ENCODE peak calls at places on chromosomes 13 and 19, in six cellular contexts. W is osteoblast; P is A549; K is CD8-positive, alpha-beta T cell; F is Peyer's patch; L is DND-41. A is an unnamed sample. For H3K4me1, the result is how much of the 10 kb centered on the place peaks cover.

GRCh38 chr13:51684076-51684475 is 99.8 kb downstream of the WDFY2 start:
- DNase-seq in W (peak), P (no peak), K (no peak), F (no peak), L (no peak), A (no peak)

GRCh38 chr19:30224689-30225606 is 147.2 kb upstream of the ZNF536 start:
- DNase-seq in W (peak), P (peak), K (no peak), F (no peak), L (no peak), A (no peak)

GRCh38 chr19:3463959-3464796 is 16.1 kb downstream of the SMIM24 start:
- DNase-seq in W (peak), P (no peak), K (no peak), F (no peak), L (no peak), A (no peak)

GRCh38 chr19:51784922-51785690 is 9.9 kb upstream of the FPR3 start:
- DNase-seq in W (no peak), P (no peak), K (no peak), F (no peak), L (no peak), A (no peak)

GRCh38 chr19:51702103-51702753 is 9.1 kb downstream of the SPACA6 start:
- DNase-seq in W (peak), P (peak), K (no peak), F (peak), L (no peak), A (no peak)

GRCh38 chr13:32969516-32969941 is 46.7 kb upstream of the KL start:
- DNase-seq in W (peak), P (no peak), K (no peak), F (no peak), L (no peak), A (no peak)

GRCh38 chr19:15583346-15583745 is 31.7 kb upstream of the CYP4F8 start:
- DNase-seq in W (no peak), P (no peak), K (no peak), F (no peak), L (no peak), A (no peak)

GRCh38 chr13:26502826-26503225 is 54.7 kb upstream of the WASF3 start:
- DNase-seq in W (peak), P (no peak), K (no peak), F (no peak), L (no peak), A (no peak)

GRCh38 chr19:58364127-58364526 is 1.6 kb upstream of the ZNF497 start:
- DNase-seq in W (peak), P (no peak), K (no peak), F (no peak), L (no peak), A (no peak)

GRCh38 chr13:40668335-40668734 is 1.9 kb upstream of the FOXO1 start:
- DNase-seq in W (peak), P (peak), K (peak), F (peak), L (peak), A (peak)

GRCh38 chr19:17915940-17916593 is 16.7 kb upstream of the CCDC124 start:
- DNase-seq in W (no peak), P (peak), K (no peak), F (no peak), L (no peak), A (no peak)

GRCh38 chr13:79659161-79659560 is 178.2 kb downstream of the NDFIP2 start:
- DNase-seq in W (no peak), P (no peak), K (no peak), F (no peak), L (no peak), A (no peak)

GRCh38 chr13:80340643-80341097 is 256 bp downstream of the SPRY2 start:
- DNase-seq in W (no peak), P (peak), K (no peak), F (no peak), L (peak), A (no peak)

GRCh38 chr13:48859168-48860105 is 116.3 kb upstream of the FNDC3A start:
- DNase-seq in W (no peak), P (no peak), K (no peak), F (no peak), L (no peak), A (no peak)

GRCh38 chr19:3233831-3234230 is 9.4 kb downstream of the CELF5 start:
- DNase-seq in W (no peak), P (no peak), K (no peak), F (no peak), L (no peak), A (no peak)

GRCh38 chr13:21338651-21339278 is 120.3 kb downstream of the ZDHHC20 start:
- DNase-seq in W (no peak), P (no peak), K (no peak), F (no peak), L (no peak), A (no peak)

GRCh38 chr13:49932066-49932465 is 4.1 kb downstream of the SPRYD7 start:
- DNase-seq in W (no peak), P (no peak), K (no peak), F (no peak), L (no peak), A (no peak)

GRCh38 chr13:36000028-36000427 is 131.2 kb downstream of the DCLK1 start:
- DNase-seq in W (no peak), P (no peak), K (no peak), F (no peak), L (no peak), A (no peak)

GRCh38 chr19:7823902-7824301 is 6.1 kb upstream of the EVI5L start:
- DNase-seq in W (no peak), P (no peak), K (no peak), F (no peak), L (no peak), A (no peak)

GRCh38 chr19:43574424-43575155 is 737 bp downstream of the XRCC1 start:
- DNase-seq in W (peak), P (no peak), K (no peak), F (no peak), L (no peak), A (no peak)

GRCh38 chr19:19866599-19867248 is 1.0 kb downstream of the ZNF253 start:
- DNase-seq in W (peak), P (no peak), K (peak), F (peak), L (peak), A (peak)

GRCh38 chr19:41305923-41306322 is 4.0 kb upstream of the CCDC97 start:
- DNase-seq in W (no peak), P (no peak), K (no peak), F (no peak), L (no peak), A (no peak)

GRCh38 chr19:28485300-28485699 is 727.7 kb downstream of the UQCRFS1 start:
- DNase-seq in W (no peak), P (no peak), K (no peak), F (no peak), L (no peak), A (no peak)

GRCh38 chr13:111383591-111384440 is 63.4 kb downstream of the TEX29 start:
- DNase-seq in W (no peak), P (no peak), K (no peak), F (no peak), L (no peak), A (no peak)

GRCh38 chr13:41050041-41050440 is 11.3 kb upstream of the WBP4 start:
- DNase-seq in W (no peak), P (no peak), K (no peak), F (no peak), L (no peak), A (no peak)

GRCh38 chr13:48783181-48783630 is 129.5 kb downstream of the CYSLTR2 start:
- DNase-seq in W (no peak), P (peak), K (no peak), F (peak), L (peak), A (no peak)

GRCh38 chr13:109816979-109817275 is 30.5 kb upstream of the IRS2 start:
- DNase-seq in W (no peak), P (no peak), K (no peak), F (no peak), L (no peak), A (no peak)

GRCh38 chr13:30143671-30144400 is 163.5 kb downstream of the KATNAL1 start:
- DNase-seq in W (peak), P (no peak), K (no peak), F (no peak), L (no peak), A (peak)

GRCh38 chr19:40445637-40445944 is 1.5 kb upstream of the SERTAD3 start:
- DNase-seq in W (no peak), P (no peak), K (no peak), F (no peak), L (no peak), A (no peak)

GRCh38 chr19:41882568-41883462 is at the start of gene ARHGEF1:
- DNase-seq in W (peak), P (no peak), K (peak), F (peak), L (peak), A (peak)

GRCh38 chr13:38202730-38203129 is 146.9 kb upstream of the UFM1 start:
- DNase-seq in W (no peak), P (no peak), K (no peak), F (no peak), L (no peak), A (no peak)

GRCh38 chr19:3366104-3366760 is at the start of gene NFIC:
- DNase-seq in W (peak), P (peak), K (no peak), F (peak), L (peak), A (no peak)

GRCh38 chr13:51269039-51269438 is 46.8 kb downstream of the FAM124A start:
- DNase-seq in W (no peak), P (no peak), K (no peak), F (no peak), L (no peak), A (no peak)

GRCh38 chr13:21106089-21106488 is 44.7 kb upstream of the LATS2 start:
- DNase-seq in W (peak), P (no peak), K (no peak), F (no peak), L (no peak), A (no peak)

GRCh38 chr19:57466489-57466888 is 9.5 kb upstream of the VN1R1 start:
- DNase-seq in W (no peak), P (no peak), K (no peak), F (no peak), L (no peak), A (no peak)

GRCh38 chr19:10431254-10431942 is 11.1 kb downstream of the PDE4A start:
- DNase-seq in W (peak), P (no peak), K (no peak), F (peak), L (peak), A (no peak)

GRCh38 chr19:51651216-51651846 is 4.7 kb upstream of the SIGLEC14 start:
- DNase-seq in W (no peak), P (no peak), K (no peak), F (peak), L (no peak), A (no peak)

GRCh38 chr13:114099918-114100445 is 32.4 kb downstream of the RASA3 start:
- DNase-seq in W (peak), P (peak), K (no peak), F (no peak), L (no peak), A (peak)
- H3K4me1 ChIP-seq in W (under half), P (under half), K (half or more), F (under half), L (under half), A (under half)

GRCh38 chr19:38687837-38688378 is 40.5 kb downstream of the ACTN4 start:
- DNase-seq in W (peak), P (no peak), K (no peak), F (no peak), L (no peak), A (no peak)
- H3K4me1 ChIP-seq in W (half or more), P (half or more), K (under half), F (under half), L (under half), A (under half)

GRCh38 chr19:14555918-14556661 is 15.8 kb downstream of the NDUFB7 start:
- DNase-seq in W (peak), P (no peak), K (no peak), F (no peak), L (no peak), A (no peak)

GRCh38 chr19:14553939-14554243 is 18.0 kb downstream of the NDUFB7 start:
- DNase-seq in W (peak), P (no peak), K (no peak), F (no peak), L (no peak), A (no peak)

GRCh38 chr19:14554382-14554812 is 17.5 kb downstream of the NDUFB7 start:
- DNase-seq in W (peak), P (no peak), K (no peak), F (no peak), L (no peak), A (no peak)

GRCh38 chr19:14550201-14550754 is 20.9 kb downstream of the TECR start:
- DNase-seq in W (peak), P (no peak), K (no peak), F (no peak), L (no peak), A (no peak)

DNA sequence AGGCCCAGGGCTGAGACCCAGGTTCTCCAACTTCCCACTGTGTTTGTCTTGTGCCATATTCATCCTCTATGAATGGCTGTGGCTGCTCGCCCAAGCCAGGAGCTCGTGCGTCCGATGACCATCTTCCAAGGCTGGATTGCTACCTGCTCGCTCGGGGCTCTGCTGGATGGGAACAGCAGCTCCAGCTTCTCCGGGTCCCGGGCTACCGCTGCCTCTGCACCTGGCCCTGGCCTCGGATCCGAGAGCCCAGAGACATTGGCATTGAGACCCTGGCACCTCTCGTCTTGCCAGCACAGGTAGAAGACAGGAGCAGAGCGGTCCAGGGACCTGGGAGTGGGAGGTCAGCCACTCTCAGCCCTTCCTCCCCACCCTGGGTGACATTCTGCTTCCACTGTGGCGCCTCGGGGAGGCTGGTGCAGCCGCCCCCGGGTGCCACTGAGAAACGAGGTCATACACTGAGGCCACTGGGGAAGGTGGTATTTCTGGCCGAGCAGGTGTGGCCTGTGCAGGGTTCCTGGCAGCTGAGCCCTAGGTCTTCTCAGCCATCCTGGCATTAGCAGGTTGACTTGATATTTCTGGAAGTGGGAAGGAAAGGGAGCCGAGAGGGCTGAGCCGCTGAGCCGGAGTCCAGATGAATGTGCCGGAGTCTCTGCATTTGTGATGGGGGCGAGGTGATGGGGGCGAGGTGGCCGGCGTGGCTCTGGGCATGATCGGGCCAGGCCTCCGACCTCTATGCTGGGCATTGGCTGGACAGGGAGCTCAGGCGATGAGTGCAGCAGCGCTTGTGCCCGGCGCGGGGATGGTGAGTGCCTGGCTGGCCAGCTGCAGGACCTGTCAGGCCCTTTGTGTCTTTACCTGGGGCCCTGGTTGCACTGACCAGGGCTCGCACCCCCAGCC is 18.6 kb downstream of the NDUFB7 start:
- DNase-seq in W (peak), P (no peak), K (no peak), F (no peak), L (no peak), A (no peak)
- H3K4me1 ChIP-seq in W (under half), P (under half), K (half or more), F (under half), L (under half), A (under half)

GRCh38 chr19:44754743-44755066 is 6.2 kb downstream of the BCL3 start:
- DNase-seq in W (peak), P (no peak), K (no peak), F (no peak), L (no peak), A (no peak)

GRCh38 chr19:44752123-44752815 is 3.8 kb downstream of the BCL3 start:
- DNase-seq in W (no peak), P (peak), K (no peak), F (no peak), L (no peak), A (no peak)

GRCh38 chr19:44753932-44754742 is 5.6 kb downstream of the BCL3 start:
- DNase-seq in W (peak), P (peak), K (peak), F (peak), L (peak), A (peak)

GRCh38 chr19:44752816-44753618 is 4.5 kb downstream of the BCL3 start:
- DNase-seq in W (peak), P (peak), K (peak), F (peak), L (peak), A (peak)

DNA sequence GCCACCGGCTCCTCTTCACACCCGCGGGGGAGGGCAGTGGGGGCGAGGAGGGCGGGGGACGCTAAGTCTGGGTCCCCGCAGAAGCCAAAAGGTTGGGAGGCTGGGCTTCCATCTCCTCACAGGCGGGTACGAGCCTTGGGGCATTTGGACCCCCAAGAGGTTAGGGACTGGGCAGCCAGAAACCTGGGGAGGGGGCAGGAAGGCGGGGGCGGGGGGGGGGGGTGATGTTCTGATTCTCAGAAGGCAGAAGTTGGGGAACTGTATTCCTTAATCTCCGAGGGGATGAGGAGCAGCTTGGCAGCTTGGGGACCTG is 5.1 kb downstream of the BCL3 start:
- DNase-seq in W (no peak), P (no peak), K (peak), F (no peak), L (no peak), A (no peak)
- H3K4me1 ChIP-seq in W (half or more), P (half or more), K (half or more), F (under half), L (under half), A (under half)

GRCh38 chr19:1103691-1104451 is at the start of gene GPX4:
- DNase-seq in W (peak), P (peak), K (peak), F (peak), L (peak), A (peak)
- H3K4me1 ChIP-seq in W (under half), P (half or more), K (under half), F (under half), L (under half), A (under half)

DNA sequence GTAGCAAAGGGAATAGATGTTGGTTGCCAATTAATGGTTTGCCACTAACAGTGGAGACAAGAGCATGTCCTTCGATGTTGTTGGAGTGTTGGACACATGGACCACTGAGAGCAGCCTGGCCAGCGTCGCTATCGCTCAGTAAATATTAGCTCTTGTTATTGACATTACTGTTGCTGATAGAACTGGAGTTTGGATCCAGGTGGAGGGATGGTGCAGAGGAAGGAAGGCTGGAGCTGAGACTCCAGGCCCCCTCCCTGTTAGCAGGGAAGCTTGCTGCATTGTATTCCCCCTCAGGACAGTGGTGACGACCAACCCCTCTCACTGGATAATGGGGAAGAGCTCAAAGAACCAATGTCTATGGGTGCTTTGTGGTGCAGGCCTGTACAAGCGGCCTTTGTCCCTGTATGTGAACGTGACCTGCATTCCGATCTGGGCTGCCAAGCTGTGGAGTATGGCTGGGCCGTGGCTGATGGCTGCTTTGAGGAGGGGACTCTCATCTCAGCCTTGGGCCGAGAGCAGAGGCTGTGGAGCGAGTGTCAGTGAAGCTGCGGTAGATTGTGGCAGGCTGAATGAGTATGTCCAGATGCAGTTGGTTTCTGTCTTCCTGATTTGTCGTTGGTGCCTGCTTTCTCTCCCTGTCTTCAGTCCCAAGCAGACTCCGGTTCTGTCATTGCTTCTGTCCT is 7.0 kb downstream of the CLASRP start:
- DNase-seq in W (no peak), P (no peak), K (no peak), F (no peak), L (no peak), A (peak)
- H3K4me1 ChIP-seq in W (under half), P (under half), K (under half), F (under half), L (under half), A (half or more)

DNA sequence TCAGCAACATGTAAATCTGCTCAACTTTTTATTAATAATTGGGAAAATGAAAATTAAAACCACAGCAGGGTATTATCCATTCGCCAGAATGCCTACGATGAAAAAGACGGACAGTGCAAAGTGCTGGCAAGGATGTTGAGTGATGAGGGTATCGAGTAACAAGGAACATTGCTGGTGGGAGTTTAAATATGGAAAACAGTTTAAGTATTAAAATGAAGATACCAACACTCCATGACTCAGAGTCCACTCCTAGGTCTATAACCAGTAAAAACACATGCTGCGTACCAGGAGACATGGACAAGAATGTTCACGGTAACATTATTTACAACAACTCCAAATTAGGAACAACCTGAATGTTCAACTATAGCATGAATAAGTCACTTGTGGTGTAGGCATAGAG is 5.2 kb upstream of the GPR18 start:
- DNase-seq in W (no peak), P (no peak), K (no peak), F (no peak), L (no peak), A (no peak)
- H3K4me1 ChIP-seq in W (under half), P (under half), K (half or more), F (under half), L (under half), A (under half)

GRCh38 chr19:1944916-1945561 is 4.1 kb downstream of the CSNK1G2 start:
- DNase-seq in W (no peak), P (no peak), K (no peak), F (no peak), L (no peak), A (no peak)
- H3K4me1 ChIP-seq in W (under half), P (under half), K (under half), F (under half), L (under half), A (under half)

DNA sequence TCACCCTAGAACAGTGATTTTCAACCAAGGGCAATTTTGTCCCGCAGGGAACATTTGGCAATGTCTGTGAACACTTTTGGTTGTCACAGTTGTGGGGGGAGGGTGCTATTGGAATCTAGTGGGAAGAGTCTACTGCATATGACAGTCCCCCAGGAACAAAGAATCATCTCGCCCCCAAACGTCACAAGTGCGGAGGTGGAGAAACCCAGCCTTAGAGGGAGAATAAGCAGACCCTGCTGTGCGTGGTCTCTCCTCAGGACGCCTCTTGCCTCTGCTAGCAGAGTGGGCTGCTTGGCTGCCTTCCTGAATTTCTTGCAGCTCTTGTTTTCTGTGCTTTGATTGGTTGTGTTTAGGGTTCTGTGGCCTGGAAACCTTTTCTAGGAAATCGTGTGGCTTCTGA is 42.4 kb downstream of the NFIX start:
- DNase-seq in W (no peak), P (no peak), K (no peak), F (no peak), L (no peak), A (no peak)
- H3K4me1 ChIP-seq in W (half or more), P (under half), K (under half), F (under half), L (under half), A (under half)

A was measured in MM.1S.